ENCODE peak calls at places on chromosomes 16 and 17, in eight cellular contexts. S is OCI-LY7, R is Panc1, U is adrenal gland, E is K562, N is tibial artery, V is fibroblast of villous mesenchyme, O is epithelial cell of esophagus. C is an unnamed sample.

GRCh38 chr16:76081936-76082335 is 195.3 kb upstream of the CNTNAP4 start:
- DNase-seq in S (no peak), R (no peak), U (no peak), E (no peak), N (no peak), V (no peak), O (peak), C (no peak)

GRCh38 chr16:4692460-4693295 is 684 bp upstream of the NUDT16L1 start:
- DNase-seq in S (peak), R (no peak), U (peak), E (peak), N (peak), V (no peak), O (peak), C (no peak)

GRCh38 chr16:83137326-83137770 is 510.6 kb downstream of the CDH13 start:
- DNase-seq in S (peak), R (no peak), U (peak), E (no peak), N (no peak), V (peak), O (peak), C (peak)

GRCh38 chr17:10492004-10492403 is 22.6 kb upstream of the MYH4 start:
- DNase-seq in S (no peak), R (no peak), U (no peak), E (no peak), N (no peak), V (no peak), O (no peak), C (no peak)

GRCh38 chr17:35788504-35788998 is 6.9 kb downstream of the MMP28 start:
- DNase-seq in S (no peak), R (no peak), U (no peak), E (peak), N (peak), V (peak), O (peak), C (peak)

GRCh38 chr16:69017036-69017783 is 88.2 kb upstream of the HAS3 start:
- DNase-seq in S (no peak), R (no peak), U (no peak), E (no peak), N (no peak), V (peak), O (peak), C (peak)

GRCh38 chr17:50027639-50028206 is 28.2 kb upstream of the ITGA3 start:
- DNase-seq in S (no peak), R (no peak), U (peak), E (no peak), N (peak), V (peak), O (peak), C (peak)

GRCh38 chr16:78291642-78292041 is 192.2 kb downstream of the WWOX start:
- DNase-seq in S (no peak), R (no peak), U (no peak), E (no peak), N (no peak), V (no peak), O (no peak), C (no peak)

GRCh38 chr16:29760567-29761279 is 14.9 kb upstream of the C16orf54 start:
- DNase-seq in S (no peak), R (no peak), U (no peak), E (no peak), N (no peak), V (no peak), O (no peak), C (no peak)

GRCh38 chr17:39812466-39812865 is 51.6 kb downstream of the IKZF3 start:
- DNase-seq in S (no peak), R (no peak), U (no peak), E (no peak), N (no peak), V (no peak), O (no peak), C (no peak)

GRCh38 chr17:3036800-3037199 is 26.6 kb downstream of the OR1D5 start:
- DNase-seq in S (no peak), R (no peak), U (no peak), E (no peak), N (no peak), V (no peak), O (no peak), C (no peak)

GRCh38 chr17:63035271-63035670 is 69.2 kb downstream of the TANC2 start:
- DNase-seq in S (no peak), R (no peak), U (no peak), E (no peak), N (no peak), V (peak), O (peak), C (peak)

GRCh38 chr16:85853641-85854545 is 45.1 kb upstream of the IRF8 start:
- DNase-seq in S (no peak), R (no peak), U (no peak), E (no peak), N (peak), V (no peak), O (no peak), C (no peak)

GRCh38 chr17:59534583-59534982 is 30.8 kb upstream of the DHX40 start:
- DNase-seq in S (peak), R (no peak), U (no peak), E (no peak), N (no peak), V (no peak), O (no peak), C (peak)

GRCh38 chr17:44915321-44915726 is at the start of gene GFAP:
- DNase-seq in S (no peak), R (no peak), U (no peak), E (no peak), N (peak), V (no peak), O (no peak), C (no peak)

GRCh38 chr17:37220609-37220953 is 155.2 kb upstream of the C17orf78 start:
- DNase-seq in S (peak), R (no peak), U (no peak), E (no peak), N (no peak), V (peak), O (peak), C (peak)

GRCh38 chr17:29151567-29151966 is 28.6 kb downstream of the MYO18A start:
- DNase-seq in S (no peak), R (no peak), U (no peak), E (no peak), N (no peak), V (peak), O (peak), C (peak)

GRCh38 chr17:75130632-75131277 is 787 bp downstream of the NT5C start:
- DNase-seq in S (peak), R (no peak), U (peak), E (peak), N (no peak), V (peak), O (peak), C (peak)

GRCh38 chr16:77359065-77359502 is 75.8 kb downstream of the ADAMTS18 start:
- DNase-seq in S (no peak), R (peak), U (no peak), E (no peak), N (no peak), V (no peak), O (peak), C (peak)

GRCh38 chr16:46689492-46690280 is at the start of gene ORC6:
- DNase-seq in S (peak), R (no peak), U (peak), E (peak), N (peak), V (peak), O (peak), C (peak)

GRCh38 chr17:82932146-82933005 is 92.6 kb upstream of the ZNF750 start:
- DNase-seq in S (no peak), R (no peak), U (no peak), E (no peak), N (peak), V (peak), O (peak), C (peak)

GRCh38 chr16:24784121-24784520 is 54.7 kb downstream of the TNRC6A start:
- DNase-seq in S (no peak), R (no peak), U (no peak), E (no peak), N (no peak), V (no peak), O (no peak), C (no peak)

GRCh38 chr16:68408428-68408827 is 39.9 kb downstream of the SMPD3 start:
- DNase-seq in S (no peak), R (no peak), U (peak), E (no peak), N (no peak), V (no peak), O (no peak), C (no peak)

GRCh38 chr16:66081967-66082366 is 284.5 kb upstream of the CDH5 start:
- DNase-seq in S (no peak), R (peak), U (no peak), E (no peak), N (no peak), V (no peak), O (peak), C (peak)

GRCh38 chr17:5705081-5705875 is 121.0 kb upstream of the NLRP1 start:
- DNase-seq in S (peak), R (no peak), U (no peak), E (peak), N (no peak), V (no peak), O (no peak), C (peak)

GRCh38 chr16:56637814-56638750 is at the start of gene MT1A:
- DNase-seq in S (no peak), R (no peak), U (peak), E (peak), N (peak), V (peak), O (no peak), C (peak)
- H3K4me3 ChIP-seq in S (no peak), R (peak), U (no peak), E (no peak), N (peak), V (peak), O (peak), C (peak)

GRCh38 chr17:81119223-81120148 is 45.8 kb upstream of the PVALEF start:
- DNase-seq in S (peak), R (peak), U (peak), E (peak), N (no peak), V (peak), O (peak), C (peak)
- TF ChIP-seq CTCF in S (no peak), R (no peak), U (no peak), E (peak), N (no peak), V (peak), O (no peak), C (no peak)

GRCh38 chr16:3029499-3030127 is 5.8 kb downstream of the THOC6 start:
- DNase-seq in S (no peak), R (no peak), U (no peak), E (peak), N (no peak), V (peak), O (peak), C (peak)
- H3K4me3 ChIP-seq in S (no peak), R (no peak), U (no peak), E (peak), N (no peak), V (peak), O (no peak), C (peak)

GRCh38 chr16:58306327-58306726 is 11.5 kb upstream of the PRSS54 start:
- DNase-seq in S (peak), R (no peak), U (no peak), E (no peak), N (no peak), V (peak), O (peak), C (peak)
- TF ChIP-seq CTCF in S (peak), R (peak), U (peak), E (peak), N (peak), V (peak), O (peak), C (peak)

DNA sequence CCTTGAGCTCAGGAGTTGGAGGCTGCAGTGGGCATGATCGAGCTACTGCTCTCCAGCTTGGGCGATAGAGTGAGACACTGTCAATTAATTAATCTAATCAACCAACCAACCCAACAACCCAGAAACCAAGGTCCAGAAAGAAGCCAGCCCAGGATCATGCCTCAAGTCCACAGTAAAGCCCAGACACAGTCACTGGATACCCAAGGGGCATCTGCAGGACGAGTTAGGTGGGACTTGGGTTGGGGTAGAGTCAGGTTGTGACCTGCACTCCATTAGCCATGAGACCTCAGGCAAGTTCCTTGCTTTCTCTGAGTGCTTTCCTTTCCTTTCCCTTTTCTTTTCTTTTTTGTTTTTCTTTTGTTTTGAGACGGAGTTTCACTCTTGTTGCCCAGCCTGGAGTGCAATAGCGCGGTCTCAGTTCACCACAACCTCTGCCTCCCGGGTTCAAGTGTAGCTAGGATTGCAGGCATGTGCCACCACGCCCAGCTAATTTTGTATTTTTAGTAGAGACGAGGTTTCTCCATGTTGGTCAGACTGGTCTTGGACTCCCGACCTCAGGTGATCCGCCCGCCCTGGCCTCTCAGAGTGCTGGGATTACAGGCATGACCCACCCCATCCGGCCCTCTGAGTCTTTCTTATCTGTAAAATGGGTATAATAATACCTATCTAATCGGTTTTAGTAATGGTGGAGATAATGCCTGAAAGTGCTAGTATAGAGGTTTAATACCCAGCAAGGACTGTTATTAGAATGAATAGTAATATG is 3.5 kb upstream of the HSD17B1 start:
- DNase-seq in S (no peak), R (no peak), U (no peak), E (no peak), N (no peak), V (no peak), O (no peak), C (no peak)
- H3K4me3 ChIP-seq in S (peak), R (peak), U (no peak), E (no peak), N (no peak), V (no peak), O (no peak), C (no peak)

DNA sequence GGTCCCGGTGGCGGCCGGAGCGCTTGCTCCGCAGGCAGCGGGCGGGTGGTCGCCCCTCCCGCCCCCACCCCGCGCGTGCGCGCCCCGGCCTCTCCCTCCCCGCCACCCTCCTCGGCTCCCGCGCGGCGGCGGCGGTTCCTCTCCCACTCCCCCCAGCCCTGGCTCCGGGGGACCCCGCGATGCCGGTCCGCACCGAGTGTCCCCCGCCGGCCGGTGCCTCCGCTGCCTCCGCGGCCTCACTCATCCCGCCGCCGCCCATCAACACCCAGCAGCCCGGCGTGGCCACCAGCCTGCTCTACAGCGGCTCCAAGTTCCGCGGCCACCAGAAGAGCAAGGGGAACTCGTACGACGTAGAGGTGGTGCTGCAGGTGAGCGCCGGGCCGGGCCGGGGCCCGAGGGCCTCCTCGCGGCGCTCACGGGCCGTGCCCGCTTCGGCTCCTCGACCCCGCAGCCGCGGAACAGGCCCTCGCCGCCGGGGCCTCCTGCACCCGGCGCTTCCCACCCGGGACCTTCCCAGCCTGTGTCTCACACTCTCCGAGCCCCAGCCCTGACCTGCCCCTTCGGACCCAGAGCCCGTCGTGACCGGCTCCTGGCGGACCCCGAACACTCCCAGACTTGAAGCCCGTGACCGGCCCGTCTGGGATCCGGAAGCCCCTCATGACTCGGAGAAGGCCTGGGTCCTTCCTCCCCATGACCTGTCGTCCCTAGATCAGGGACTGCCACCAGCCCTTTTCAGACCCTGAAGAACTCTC is 503 bp downstream of the GID4 start:
- DNase-seq in S (peak), R (no peak), U (no peak), E (peak), N (no peak), V (peak), O (peak), C (no peak)
- TF ChIP-seq CTCF in S (no peak), R (no peak), U (no peak), E (no peak), N (no peak), V (no peak), O (no peak), C (no peak)

C was measured in fibroblast of pulmonary artery.